ENCODE peak calls at places on chromosomes 1 and 21, in four cellular contexts. M is heart left ventricle, B is OCI-LY7, N is SK-N-SH. O is an unnamed sample.

GRCh38 chr1:115982399-115982798 is 6.1 kb downstream of the SLC22A15 start:
- DNase-seq in M (no peak), B (no peak), N (no peak), O (no peak)

GRCh38 chr1:184110253-184111204 is 59.0 kb downstream of the TSEN15 start:
- DNase-seq in M (no peak), B (no peak), N (peak), O (no peak)

GRCh38 chr1:149917590-149918144 is at the start of gene SV2A:
- DNase-seq in M (no peak), B (peak), N (peak), O (peak)

GRCh38 chr1:221839794-221840395 is 98.0 kb upstream of the DUSP10 start:
- DNase-seq in M (no peak), B (no peak), N (no peak), O (peak)

GRCh38 chr1:32759997-32760623 is 57.0 kb downstream of the YARS1 start:
- DNase-seq in M (no peak), B (no peak), N (no peak), O (no peak)

GRCh38 chr1:85611856-85612255 is 31.3 kb downstream of the CCN1 start:
- DNase-seq in M (peak), B (no peak), N (no peak), O (no peak)

GRCh38 chr1:55141295-55141893 is 73.8 kb downstream of the USP24 start:
- DNase-seq in M (no peak), B (no peak), N (no peak), O (no peak)

GRCh38 chr1:234573711-234574299 is 36.2 kb downstream of the IRF2BP2 start:
- DNase-seq in M (no peak), B (no peak), N (no peak), O (no peak)

GRCh38 chr1:45205000-45205909 is 1.1 kb downstream of the ZSWIM5 start:
- DNase-seq in M (peak), B (peak), N (peak), O (peak)
- H3K27ac ChIP-seq in M (no peak), B (no peak), N (no peak), O (no peak)

DNA sequence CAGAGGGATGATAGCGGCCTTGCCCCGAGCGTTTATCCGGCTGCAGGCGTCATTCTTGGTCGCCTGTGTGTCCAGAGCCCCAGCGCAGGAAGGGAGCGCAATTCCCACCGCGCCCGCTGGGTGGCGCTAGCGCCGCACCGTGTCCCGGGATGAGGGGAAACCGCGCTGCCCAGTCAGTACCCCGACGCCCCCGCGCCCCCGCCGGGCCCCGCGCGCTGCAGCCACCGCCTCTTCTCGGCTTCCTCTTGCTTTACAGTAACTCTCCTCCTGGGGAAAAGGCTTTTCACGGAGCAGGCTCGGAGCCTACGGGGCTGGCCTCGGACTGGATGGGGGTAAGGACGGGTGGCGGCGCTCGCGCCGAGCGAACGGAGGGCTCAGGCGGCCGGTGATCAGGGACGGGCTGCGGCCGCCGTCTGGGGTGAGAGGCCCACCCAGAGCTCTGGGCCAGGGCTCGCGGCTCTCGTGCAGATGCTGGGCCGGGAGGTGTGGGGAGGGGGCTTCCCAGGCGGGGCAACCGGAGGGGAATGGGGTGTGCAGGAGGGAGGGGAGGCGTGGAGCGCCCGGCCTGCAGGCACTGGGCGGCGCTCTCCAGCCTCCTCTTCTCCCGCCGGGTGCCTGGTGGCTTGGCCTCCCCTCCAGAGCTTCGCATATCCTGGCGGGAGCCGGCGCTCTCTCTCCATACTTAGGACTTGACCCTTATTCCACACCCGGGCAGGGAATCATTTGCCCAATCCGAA is 29.8 kb downstream of the TEX35 start:
- DNase-seq in M (peak), B (peak), N (peak), O (peak)
- H3K27ac ChIP-seq in M (peak), B (peak), N (peak), O (peak)

GRCh38 chr1:29352719-29353420 is 116.5 kb downstream of the PTPRU start:
- DNase-seq in M (no peak), B (no peak), N (no peak), O (no peak)
- H3K27ac ChIP-seq in M (no peak), B (no peak), N (no peak), O (no peak)

DNA sequence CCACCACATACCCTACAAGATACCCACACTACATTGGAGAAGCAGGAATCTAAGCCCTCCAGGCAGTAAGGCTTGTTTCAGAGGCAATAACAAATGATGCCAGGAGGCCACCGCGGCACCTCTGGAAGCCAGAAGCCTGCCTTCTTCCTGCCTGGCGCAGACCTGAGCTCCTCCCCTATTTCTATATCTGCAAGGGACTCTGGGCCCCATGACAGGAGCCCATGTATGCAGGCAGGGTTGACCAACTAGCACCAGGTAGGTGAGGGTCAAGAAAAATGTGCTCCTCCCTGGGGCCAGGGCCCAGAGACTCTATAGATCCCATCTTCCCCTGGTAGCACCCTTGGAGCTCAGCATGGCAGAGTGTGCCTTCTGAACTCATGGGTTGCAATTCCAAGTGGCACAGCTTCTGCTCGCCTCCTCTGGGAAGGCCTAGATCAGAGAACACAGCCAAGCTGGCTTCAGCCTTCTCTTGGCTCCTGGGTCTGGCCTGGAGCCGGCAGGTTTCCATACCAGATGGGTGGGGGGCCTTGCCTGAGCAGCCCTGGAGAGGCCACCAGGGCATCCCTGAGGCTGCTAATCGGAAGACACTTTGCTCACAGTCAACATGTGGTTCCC is 85.1 kb downstream of the STUM start:
- DNase-seq in M (peak), B (no peak), N (no peak), O (no peak)
- H3K27ac ChIP-seq in M (peak), B (peak), N (no peak), O (peak)

GRCh38 chr1:12585536-12585935 is 32.5 kb downstream of the DHRS3 start:
- DNase-seq in M (no peak), B (no peak), N (no peak), O (no peak)

GRCh38 chr1:12583484-12583883 is 34.5 kb downstream of the DHRS3 start:
- DNase-seq in M (no peak), B (no peak), N (no peak), O (no peak)

GRCh38 chr1:12586171-12586942 is 31.7 kb downstream of the DHRS3 start:
- DNase-seq in M (no peak), B (no peak), N (no peak), O (no peak)

GRCh38 chr1:12582649-12583048 is 35.4 kb downstream of the DHRS3 start:
- DNase-seq in M (no peak), B (no peak), N (no peak), O (no peak)

DNA sequence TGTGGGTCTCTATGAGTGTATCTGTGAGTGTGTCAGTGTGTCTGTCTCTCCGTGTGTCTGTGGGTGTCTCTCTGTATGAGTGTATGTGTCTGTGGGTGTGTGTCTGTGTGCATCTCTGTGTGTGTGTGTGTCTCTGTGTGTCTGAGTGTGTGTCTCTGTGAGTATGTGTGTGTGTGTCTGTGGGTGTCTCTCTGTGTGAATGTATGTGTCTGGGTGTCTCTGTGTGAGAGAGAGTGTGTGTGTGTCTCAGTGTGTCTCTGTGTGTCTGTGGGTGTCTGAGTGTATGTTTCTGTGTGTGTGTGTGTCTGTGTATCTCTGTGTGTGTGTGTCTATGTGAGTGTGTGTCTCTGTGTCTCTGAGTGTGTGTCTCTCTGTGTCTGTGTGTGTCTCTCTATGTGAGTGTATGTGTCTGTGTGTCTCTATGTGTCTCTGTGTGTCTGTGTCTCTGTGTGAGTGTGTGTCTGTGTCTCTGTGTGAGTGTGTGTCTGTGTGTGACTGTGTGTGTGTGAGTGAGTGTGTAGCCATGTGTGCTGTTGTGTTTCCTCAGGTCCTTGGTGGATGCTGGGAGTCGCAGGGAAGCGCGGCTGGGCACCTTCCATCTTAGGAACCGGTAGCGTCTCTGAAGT is 33.0 kb downstream of the DHRS3 start:
- DNase-seq in M (no peak), B (no peak), N (no peak), O (no peak)
- H3K27ac ChIP-seq in M (no peak), B (no peak), N (no peak), O (no peak)

GRCh38 chr21:46063227-46063626 is 34.7 kb upstream of the COL6A2 start:
- DNase-seq in M (no peak), B (peak), N (no peak), O (no peak)

GRCh38 chr21:46065993-46066842 is 31.7 kb upstream of the COL6A2 start:
- DNase-seq in M (no peak), B (no peak), N (no peak), O (no peak)

GRCh38 chr21:46063734-46064680 is 33.9 kb upstream of the COL6A2 start:
- DNase-seq in M (no peak), B (no peak), N (no peak), O (peak)

GRCh38 chr21:46065215-46065992 is 32.5 kb upstream of the COL6A2 start:
- DNase-seq in M (peak), B (no peak), N (no peak), O (no peak)

GRCh38 chr21:46064870-46065214 is 33.1 kb upstream of the COL6A2 start:
- DNase-seq in M (no peak), B (no peak), N (no peak), O (no peak)
- H3K27ac ChIP-seq in M (peak), B (no peak), N (no peak), O (no peak)

DNA sequence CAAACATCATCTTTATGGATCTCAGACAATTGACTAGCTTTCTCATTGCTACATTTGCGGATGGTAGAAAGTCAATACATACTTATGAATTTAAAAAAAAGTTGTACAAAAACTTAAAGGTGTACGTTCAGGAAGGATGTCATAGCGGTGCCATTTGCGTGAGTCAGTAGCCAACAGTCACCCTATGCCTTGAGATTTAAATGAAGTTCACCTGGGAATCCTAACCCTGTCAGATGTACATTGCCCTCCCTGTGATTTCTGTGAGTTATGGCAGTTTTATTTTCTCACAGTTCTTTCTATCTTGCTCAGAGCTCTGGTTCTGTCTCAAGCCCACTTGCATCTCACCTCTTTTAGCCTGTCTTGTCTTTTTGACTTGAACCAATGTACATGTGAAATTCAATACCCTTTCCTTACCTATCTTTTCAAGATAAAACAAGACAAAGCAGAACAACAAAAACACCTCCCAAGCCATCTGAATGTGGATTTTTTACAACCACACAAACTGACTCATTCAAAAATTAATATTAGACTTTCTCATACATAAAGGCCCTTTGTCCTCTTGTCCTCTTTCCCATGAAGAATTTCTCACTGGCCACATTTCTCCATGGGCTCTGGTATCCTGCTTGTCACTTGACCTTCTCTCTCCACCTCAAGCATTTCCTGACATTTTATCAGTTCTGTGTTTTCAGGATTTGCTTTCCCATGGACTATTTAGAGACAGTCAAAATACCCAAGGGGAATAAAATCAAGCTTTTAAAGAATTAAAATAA is 25.3 kb upstream of the ZNF697 start:
- DNase-seq in M (no peak), B (no peak), N (no peak), O (no peak)
- H3K27ac ChIP-seq in M (no peak), B (no peak), N (peak), O (no peak)

GRCh38 chr1:92774407-92774806 is 10.5 kb downstream of the EVI5 start:
- DNase-seq in M (no peak), B (no peak), N (no peak), O (no peak)
- H3K27ac ChIP-seq in M (no peak), B (no peak), N (no peak), O (no peak)

DNA sequence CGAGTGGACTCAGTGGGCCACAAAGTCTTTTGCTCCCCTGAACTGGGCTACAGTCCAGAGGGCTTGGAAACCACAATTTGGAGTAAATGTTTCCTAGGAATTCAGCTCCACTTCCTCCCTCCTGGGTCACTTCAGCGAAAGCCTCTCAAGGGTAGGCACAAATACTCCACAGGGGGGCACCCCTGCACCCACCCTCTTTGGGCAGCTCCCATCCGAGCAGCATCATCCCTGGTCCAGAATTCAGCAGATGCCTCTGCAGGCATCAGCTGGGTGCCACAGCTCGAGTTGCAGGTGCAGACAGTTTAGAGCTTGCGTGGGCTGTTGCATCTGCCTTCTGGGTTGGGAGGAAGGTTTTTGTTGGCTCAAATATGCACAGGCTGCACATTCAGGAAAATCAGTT is 25.0 kb downstream of the KANK4 start:
- DNase-seq in M (no peak), B (peak), N (peak), O (no peak)
- H3K27ac ChIP-seq in M (no peak), B (no peak), N (no peak), O (no peak)